ENCODE peak calls at places on chromosome 19, in six cellular contexts. One of them, this sample, is unnamed.

GRCh38 chr19:5694952-5695648 is 5.0 kb downstream of the RPL36 start:
- DNase-seq in iris pigment epithelial cell: no peak
- DNase-seq in EL: no peak
- DNase-seq in RWPE1: no peak
- DNase-seq in AG08395: no peak
- DNase-seq in stimulated activated CD8-positive, alpha-beta memory T cell treated with anti-CD3 and anti-CD28 coated beads, Interleukin-15, amount 100 ng/mL, for 24 hours: no peak
- DNase-seq in this sample: no peak

GRCh38 chr19:46625731-46626130 is 842 bp upstream of the PTGIR start:
- DNase-seq in iris pigment epithelial cell: no peak
- DNase-seq in EL: no peak
- DNase-seq in RWPE1: no peak
- DNase-seq in AG08395: no peak
- DNase-seq in stimulated activated CD8-positive, alpha-beta memory T cell treated with anti-CD3 and anti-CD28 coated beads, Interleukin-15, amount 100 ng/mL, for 24 hours: no peak
- DNase-seq in this sample: no peak

GRCh38 chr19:47049307-47049700 is 880 bp upstream of the TMEM160 start:
- DNase-seq in iris pigment epithelial cell: peak
- DNase-seq in EL: peak
- DNase-seq in RWPE1: no peak
- DNase-seq in AG08395: peak
- DNase-seq in stimulated activated CD8-positive, alpha-beta memory T cell treated with anti-CD3 and anti-CD28 coated beads, Interleukin-15, amount 100 ng/mL, for 24 hours: no peak
- DNase-seq in this sample: no peak

GRCh38 chr19:7665076-7665475 is 3.8 kb upstream of the RETN start:
- DNase-seq in iris pigment epithelial cell: peak
- DNase-seq in EL: no peak
- DNase-seq in RWPE1: no peak
- DNase-seq in AG08395: no peak
- DNase-seq in stimulated activated CD8-positive, alpha-beta memory T cell treated with anti-CD3 and anti-CD28 coated beads, Interleukin-15, amount 100 ng/mL, for 24 hours: no peak
- DNase-seq in this sample: no peak

GRCh38 chr19:291561-292280 is 518 bp upstream of the PLPP2 start:
- DNase-seq in iris pigment epithelial cell: no peak
- DNase-seq in EL: no peak
- DNase-seq in RWPE1: no peak
- DNase-seq in AG08395: no peak
- DNase-seq in stimulated activated CD8-positive, alpha-beta memory T cell treated with anti-CD3 and anti-CD28 coated beads, Interleukin-15, amount 100 ng/mL, for 24 hours: no peak
- DNase-seq in this sample: no peak

GRCh38 chr19:41872775-41873647 is 4.1 kb upstream of the CD79A start:
- DNase-seq in iris pigment epithelial cell: peak
- DNase-seq in EL: peak
- DNase-seq in RWPE1: peak
- DNase-seq in AG08395: peak
- DNase-seq in stimulated activated CD8-positive, alpha-beta memory T cell treated with anti-CD3 and anti-CD28 coated beads, Interleukin-15, amount 100 ng/mL, for 24 hours: no peak
- DNase-seq in this sample: peak

GRCh38 chr19:44748426-44749254 is at the start of gene BCL3:
- DNase-seq in iris pigment epithelial cell: peak
- DNase-seq in EL: no peak
- DNase-seq in RWPE1: peak
- DNase-seq in AG08395: peak
- DNase-seq in stimulated activated CD8-positive, alpha-beta memory T cell treated with anti-CD3 and anti-CD28 coated beads, Interleukin-15, amount 100 ng/mL, for 24 hours: no peak
- DNase-seq in this sample: peak

GRCh38 chr19:53927745-53928144 is 18.7 kb downstream of the CACNG7 start:
- DNase-seq in iris pigment epithelial cell: peak
- DNase-seq in EL: peak
- DNase-seq in RWPE1: peak
- DNase-seq in AG08395: peak
- DNase-seq in stimulated activated CD8-positive, alpha-beta memory T cell treated with anti-CD3 and anti-CD28 coated beads, Interleukin-15, amount 100 ng/mL, for 24 hours: no peak
- DNase-seq in this sample: no peak

GRCh38 chr19:4633140-4633967 is 6.0 kb upstream of the TNFAIP8L1 start:
- DNase-seq in iris pigment epithelial cell: peak
- DNase-seq in EL: peak
- DNase-seq in RWPE1: peak
- DNase-seq in AG08395: peak
- DNase-seq in stimulated activated CD8-positive, alpha-beta memory T cell treated with anti-CD3 and anti-CD28 coated beads, Interleukin-15, amount 100 ng/mL, for 24 hours: no peak
- DNase-seq in this sample: peak

GRCh38 chr19:47203254-47203653 is 27.7 kb downstream of the BBC3 start:
- DNase-seq in iris pigment epithelial cell: no peak
- DNase-seq in EL: no peak
- DNase-seq in RWPE1: no peak
- DNase-seq in AG08395: no peak
- DNase-seq in stimulated activated CD8-positive, alpha-beta memory T cell treated with anti-CD3 and anti-CD28 coated beads, Interleukin-15, amount 100 ng/mL, for 24 hours: no peak
- DNase-seq in this sample: no peak

GRCh38 chr19:9406798-9407352 is 28.5 kb downstream of the ZNF266 start:
- DNase-seq in iris pigment epithelial cell: peak
- DNase-seq in EL: peak
- DNase-seq in RWPE1: peak
- DNase-seq in AG08395: peak
- DNase-seq in stimulated activated CD8-positive, alpha-beta memory T cell treated with anti-CD3 and anti-CD28 coated beads, Interleukin-15, amount 100 ng/mL, for 24 hours: peak
- DNase-seq in this sample: no peak

GRCh38 chr19:22605275-22606211 is 28.6 kb upstream of the ZNF492 start:
- DNase-seq in iris pigment epithelial cell: no peak
- DNase-seq in EL: no peak
- DNase-seq in RWPE1: no peak
- DNase-seq in AG08395: no peak
- DNase-seq in stimulated activated CD8-positive, alpha-beta memory T cell treated with anti-CD3 and anti-CD28 coated beads, Interleukin-15, amount 100 ng/mL, for 24 hours: no peak
- DNase-seq in this sample: no peak

GRCh38 chr19:13095934-13096890 is 6.4 kb downstream of the LYL1 start:
- DNase-seq in iris pigment epithelial cell: no peak
- DNase-seq in EL: no peak
- DNase-seq in RWPE1: no peak
- DNase-seq in AG08395: no peak
- DNase-seq in stimulated activated CD8-positive, alpha-beta memory T cell treated with anti-CD3 and anti-CD28 coated beads, Interleukin-15, amount 100 ng/mL, for 24 hours: no peak
- DNase-seq in this sample: no peak

GRCh38 chr19:37905936-37906867 is at the start of gene WDR87:
- DNase-seq in iris pigment epithelial cell: no peak
- DNase-seq in EL: no peak
- DNase-seq in RWPE1: peak
- DNase-seq in AG08395: no peak
- DNase-seq in stimulated activated CD8-positive, alpha-beta memory T cell treated with anti-CD3 and anti-CD28 coated beads, Interleukin-15, amount 100 ng/mL, for 24 hours: no peak
- DNase-seq in this sample: peak

GRCh38 chr19:18063463-18063862 is 23.3 kb downstream of the IL12RB1 start:
- DNase-seq in iris pigment epithelial cell: no peak
- DNase-seq in EL: peak
- DNase-seq in RWPE1: no peak
- DNase-seq in AG08395: no peak
- DNase-seq in stimulated activated CD8-positive, alpha-beta memory T cell treated with anti-CD3 and anti-CD28 coated beads, Interleukin-15, amount 100 ng/mL, for 24 hours: no peak
- DNase-seq in this sample: no peak

GRCh38 chr19:17495639-17496265 is 15.7 kb upstream of the PGLS start:
- DNase-seq in iris pigment epithelial cell: no peak
- DNase-seq in EL: no peak
- DNase-seq in RWPE1: no peak
- DNase-seq in AG08395: no peak
- DNase-seq in stimulated activated CD8-positive, alpha-beta memory T cell treated with anti-CD3 and anti-CD28 coated beads, Interleukin-15, amount 100 ng/mL, for 24 hours: no peak
- DNase-seq in this sample: no peak